ENCODE peak calls at places on chromosomes 4 and X, in seven cellular contexts. K is MCF 10A; I is posterior cingulate gyrus; X is stimulated activated CD8-positive, alpha-beta memory T cell treated with anti-CD3 and anti-CD28 coated beads, Interleukin-12 subunit alpha, Interleukin-12 subunit beta, amount 100 ng/mL, for 4 hours; P is GM23338; V is SHP77; Q is foreskin fibroblast. Z is an unnamed sample.

GRCh38 chr4:22593933-22594332 is 78.1 kb upstream of the ADGRA3 start:
- DNase-seq in K (no peak), I (no peak), X (no peak), P (no peak), V (no peak), Q (no peak), Z (no peak)

GRCh38 chrX:76802698-76803097 is 375.2 kb downstream of the MAGEE1 start:
- DNase-seq in K (peak), I (no peak), X (no peak), P (no peak), V (no peak), Q (no peak), Z (no peak)

GRCh38 chr4:105840426-105841174 is 54.7 kb upstream of the NPNT start:
- DNase-seq in K (no peak), I (no peak), X (no peak), P (peak), V (no peak), Q (no peak), Z (no peak)

GRCh38 chr4:16168710-16169388 is 57.4 kb downstream of the TAPT1 start:
- DNase-seq in K (no peak), I (no peak), X (no peak), P (no peak), V (no peak), Q (no peak), Z (no peak)

GRCh38 chrX:154396948-154397887 is 959 bp upstream of the RPL10 start:
- DNase-seq in K (peak), I (no peak), X (peak), P (peak), V (peak), Q (peak), Z (peak)

GRCh38 chr4:26839534-26839951 is 21.1 kb upstream of the STIM2 start:
- DNase-seq in K (peak), I (no peak), X (no peak), P (no peak), V (no peak), Q (peak), Z (no peak)

GRCh38 chrX:111648802-111649201 is 32.2 kb upstream of the ALG13 start:
- DNase-seq in K (no peak), I (no peak), X (no peak), P (no peak), V (no peak), Q (no peak), Z (no peak)

GRCh38 chr4:185209031-185209851 is at the start of gene SNX25:
- DNase-seq in K (peak), I (peak), X (peak), P (peak), V (peak), Q (peak), Z (peak)

Z was measured in substantia nigra.